ENCODE peak calls at places on chromosomes 4 and X, in six cellular contexts. L, T, Y, U, V and W are unnamed samples.

GRCh38 chr4:177483271-177483670 is 41.0 kb upstream of the AGA start:
- DNase-seq in L (no peak), U (no peak), Y (no peak), T (no peak), V (no peak), W (no peak)

GRCh38 chr4:128848461-128848860 is 39.0 kb downstream of the JADE1 start:
- DNase-seq in L (no peak), U (no peak), T (no peak), V (no peak), Y (no peak), W (no peak)

GRCh38 chr4:7194251-7195137 is 2.2 kb downstream of the SORCS2 start:
- DNase-seq in U (no peak), Y (no peak), L (no peak), V (peak), T (no peak), W (no peak)

GRCh38 chrX:65926095-65927019 is 113.5 kb downstream of the VSIG4 start:
- DNase-seq in V (peak), U (no peak), Y (no peak), L (no peak), T (no peak), W (no peak)

GRCh38 chrX:72026341-72027023 is 105.2 kb downstream of the RTL5 start:
- DNase-seq in L (no peak), T (no peak), Y (no peak), U (no peak), V (no peak), W (no peak)

GRCh38 chr4:36325499-36325898 is 44.1 kb downstream of the DTHD1 start:
- DNase-seq in L (no peak), V (no peak), Y (no peak), U (no peak), T (no peak), W (no peak)

GRCh38 chr4:9999956-10000551 is 21.2 kb downstream of the SLC2A9 start:
- DNase-seq in U (no peak), L (no peak), T (no peak), V (no peak), Y (no peak), W (no peak)

GRCh38 chr4:68368566-68369473 is 18.9 kb upstream of the YTHDC1 start:
- DNase-seq in T (no peak), V (no peak), U (peak), Y (no peak), L (no peak), W (no peak)

GRCh38 chr4:1356181-1356998 is 9.4 kb downstream of the UVSSA start:
- DNase-seq in Y (no peak), U (peak), V (peak), L (peak), T (no peak), W (no peak)

GRCh38 chr4:52051615-52052474 is 741 bp downstream of the SPATA18 start:
- DNase-seq in V (no peak), U (peak), Y (no peak), T (no peak), L (peak), W (no peak)

GRCh38 chrX:48021026-48021900 is 14.5 kb downstream of the SPACA5 start:
- DNase-seq in L (peak), U (peak), T (peak), Y (peak), V (peak), W (no peak)

GRCh38 chrX:21963736-21964135 is 23.2 kb downstream of the SMS start:
- DNase-seq in T (no peak), V (no peak), U (peak), L (no peak), Y (no peak), W (no peak)

GRCh38 chr4:140003851-140004579 is 150.0 kb downstream of the MAML3 start:
- DNase-seq in U (no peak), T (no peak), Y (no peak), L (no peak), V (no peak), W (no peak)

GRCh38 chr4:100190643-100191600 is 654 bp upstream of the DDIT4L start:
- DNase-seq in Y (no peak), T (no peak), L (no peak), U (peak), V (no peak), W (no peak)

GRCh38 chr4:92305148-92305877 is 1.5 kb downstream of the GRID2 start:
- DNase-seq in L (peak), Y (no peak), T (no peak), U (peak), V (no peak), W (no peak)

GRCh38 chr4:179976777-179977176 is 2266.4 kb upstream of the TENM3 start:
- DNase-seq in Y (no peak), L (no peak), T (no peak), U (no peak), V (no peak), W (no peak)

GRCh38 chr4:101355767-101356702 is 8.7 kb upstream of the PPP3CA start:
- DNase-seq in T (no peak), U (peak), Y (no peak), V (no peak), L (no peak), W (no peak)

GRCh38 chr4:180669637-180670036 is 1573.6 kb upstream of the TENM3 start:
- DNase-seq in V (no peak), Y (no peak), U (no peak), T (no peak), L (no peak), W (no peak)